ENCODE peak calls at places on chromosomes 6 and 20, in eight cellular contexts. One of them, this sample, is unnamed.

GRCh38 chr6:154232013-154232920 is 124.3 kb downstream of the IPCEF1 start:
- ATAC-seq in T-cell: peak
- ATAC-seq in HCT116: no peak
- ATAC-seq in heart left ventricle: no peak
- ATAC-seq in left cardiac atrium: no peak
- ATAC-seq in activated naive CD8-positive, alpha-beta T cell treated with anti-CD3 and anti-CD28 coated beads, Interleukin-2, amount 50 U/mL, for 24 hours: peak
- ATAC-seq in activated T-cell treated with anti-CD3 and anti-CD28 coated beads, Interleukin-2, amount 50 U/mL, for 72 hours: peak
- ATAC-seq in activated B cell treated with CpG ODN at 0.5 μM for 24 hours: no peak
- ATAC-seq in this sample: no peak

GRCh38 chr6:81814365-81815109 is 62.1 kb upstream of the TENT5A start:
- ATAC-seq in T-cell: no peak
- ATAC-seq in HCT116: no peak
- ATAC-seq in heart left ventricle: no peak
- ATAC-seq in left cardiac atrium: peak
- ATAC-seq in activated naive CD8-positive, alpha-beta T cell treated with anti-CD3 and anti-CD28 coated beads, Interleukin-2, amount 50 U/mL, for 24 hours: no peak
- ATAC-seq in activated T-cell treated with anti-CD3 and anti-CD28 coated beads, Interleukin-2, amount 50 U/mL, for 72 hours: no peak
- ATAC-seq in activated B cell treated with CpG ODN at 0.5 μM for 24 hours: no peak
- ATAC-seq in this sample: no peak

GRCh38 chr6:113148576-113148975 is 708.6 kb upstream of the MARCKS start:
- ATAC-seq in T-cell: no peak
- ATAC-seq in HCT116: no peak
- ATAC-seq in heart left ventricle: no peak
- ATAC-seq in left cardiac atrium: no peak
- ATAC-seq in activated naive CD8-positive, alpha-beta T cell treated with anti-CD3 and anti-CD28 coated beads, Interleukin-2, amount 50 U/mL, for 24 hours: no peak
- ATAC-seq in activated T-cell treated with anti-CD3 and anti-CD28 coated beads, Interleukin-2, amount 50 U/mL, for 72 hours: no peak
- ATAC-seq in activated B cell treated with CpG ODN at 0.5 μM for 24 hours: no peak
- ATAC-seq in this sample: no peak

GRCh38 chr6:75602897-75603395 is 1.3 kb downstream of the SENP6 start:
- ATAC-seq in T-cell: no peak
- ATAC-seq in HCT116: peak
- ATAC-seq in heart left ventricle: no peak
- ATAC-seq in left cardiac atrium: no peak
- ATAC-seq in activated naive CD8-positive, alpha-beta T cell treated with anti-CD3 and anti-CD28 coated beads, Interleukin-2, amount 50 U/mL, for 24 hours: peak
- ATAC-seq in activated T-cell treated with anti-CD3 and anti-CD28 coated beads, Interleukin-2, amount 50 U/mL, for 72 hours: no peak
- ATAC-seq in activated B cell treated with CpG ODN at 0.5 μM for 24 hours: no peak
- ATAC-seq in this sample: no peak

GRCh38 chr20:38725959-38726848 is 1.9 kb downstream of the SLC32A1 start:
- ATAC-seq in T-cell: no peak
- ATAC-seq in HCT116: no peak
- ATAC-seq in heart left ventricle: no peak
- ATAC-seq in left cardiac atrium: peak
- ATAC-seq in activated naive CD8-positive, alpha-beta T cell treated with anti-CD3 and anti-CD28 coated beads, Interleukin-2, amount 50 U/mL, for 24 hours: peak
- ATAC-seq in activated T-cell treated with anti-CD3 and anti-CD28 coated beads, Interleukin-2, amount 50 U/mL, for 72 hours: peak
- ATAC-seq in activated B cell treated with CpG ODN at 0.5 μM for 24 hours: no peak
- ATAC-seq in this sample: peak

GRCh38 chr6:36604090-36605060 is 10.2 kb downstream of the SRSF3 start:
- ATAC-seq in T-cell: no peak
- ATAC-seq in HCT116: no peak
- ATAC-seq in heart left ventricle: no peak
- ATAC-seq in left cardiac atrium: no peak
- ATAC-seq in activated naive CD8-positive, alpha-beta T cell treated with anti-CD3 and anti-CD28 coated beads, Interleukin-2, amount 50 U/mL, for 24 hours: no peak
- ATAC-seq in activated T-cell treated with anti-CD3 and anti-CD28 coated beads, Interleukin-2, amount 50 U/mL, for 72 hours: peak
- ATAC-seq in activated B cell treated with CpG ODN at 0.5 μM for 24 hours: no peak
- ATAC-seq in this sample: no peak

GRCh38 chr20:44580581-44581268 is 1.7 kb upstream of the PKIG start:
- ATAC-seq in T-cell: no peak
- ATAC-seq in HCT116: no peak
- ATAC-seq in heart left ventricle: no peak
- ATAC-seq in left cardiac atrium: no peak
- ATAC-seq in activated naive CD8-positive, alpha-beta T cell treated with anti-CD3 and anti-CD28 coated beads, Interleukin-2, amount 50 U/mL, for 24 hours: no peak
- ATAC-seq in activated T-cell treated with anti-CD3 and anti-CD28 coated beads, Interleukin-2, amount 50 U/mL, for 72 hours: no peak
- ATAC-seq in activated B cell treated with CpG ODN at 0.5 μM for 24 hours: no peak
- ATAC-seq in this sample: no peak

GRCh38 chr20:50032955-50033666 is 50.3 kb downstream of the SNAI1 start:
- ATAC-seq in T-cell: no peak
- ATAC-seq in HCT116: no peak
- ATAC-seq in heart left ventricle: no peak
- ATAC-seq in left cardiac atrium: no peak
- ATAC-seq in activated naive CD8-positive, alpha-beta T cell treated with anti-CD3 and anti-CD28 coated beads, Interleukin-2, amount 50 U/mL, for 24 hours: no peak
- ATAC-seq in activated T-cell treated with anti-CD3 and anti-CD28 coated beads, Interleukin-2, amount 50 U/mL, for 72 hours: no peak
- ATAC-seq in activated B cell treated with CpG ODN at 0.5 μM for 24 hours: no peak
- ATAC-seq in this sample: no peak

GRCh38 chr6:138719011-138719635 is 54.4 kb upstream of the CCDC28A start:
- ATAC-seq in T-cell: no peak
- ATAC-seq in HCT116: no peak
- ATAC-seq in heart left ventricle: peak
- ATAC-seq in left cardiac atrium: no peak
- ATAC-seq in activated naive CD8-positive, alpha-beta T cell treated with anti-CD3 and anti-CD28 coated beads, Interleukin-2, amount 50 U/mL, for 24 hours: no peak
- ATAC-seq in activated T-cell treated with anti-CD3 and anti-CD28 coated beads, Interleukin-2, amount 50 U/mL, for 72 hours: no peak
- ATAC-seq in activated B cell treated with CpG ODN at 0.5 μM for 24 hours: no peak
- ATAC-seq in this sample: no peak

GRCh38 chr6:142035890-142036289 is 96.8 kb upstream of the GJE1 start:
- ATAC-seq in T-cell: no peak
- ATAC-seq in HCT116: no peak
- ATAC-seq in heart left ventricle: no peak
- ATAC-seq in left cardiac atrium: no peak
- ATAC-seq in activated naive CD8-positive, alpha-beta T cell treated with anti-CD3 and anti-CD28 coated beads, Interleukin-2, amount 50 U/mL, for 24 hours: no peak
- ATAC-seq in activated T-cell treated with anti-CD3 and anti-CD28 coated beads, Interleukin-2, amount 50 U/mL, for 72 hours: no peak
- ATAC-seq in activated B cell treated with CpG ODN at 0.5 μM for 24 hours: no peak
- ATAC-seq in this sample: no peak

GRCh38 chr6:17917837-17918763 is 69.3 kb downstream of the KIF13A start:
- ATAC-seq in T-cell: no peak
- ATAC-seq in HCT116: no peak
- ATAC-seq in heart left ventricle: peak
- ATAC-seq in left cardiac atrium: peak
- ATAC-seq in activated naive CD8-positive, alpha-beta T cell treated with anti-CD3 and anti-CD28 coated beads, Interleukin-2, amount 50 U/mL, for 24 hours: no peak
- ATAC-seq in activated T-cell treated with anti-CD3 and anti-CD28 coated beads, Interleukin-2, amount 50 U/mL, for 72 hours: no peak
- ATAC-seq in activated B cell treated with CpG ODN at 0.5 μM for 24 hours: no peak
- ATAC-seq in this sample: no peak

GRCh38 chr6:107786709-107787588 is 37.2 kb downstream of the SCML4 start:
- ATAC-seq in T-cell: peak
- ATAC-seq in HCT116: no peak
- ATAC-seq in heart left ventricle: no peak
- ATAC-seq in left cardiac atrium: no peak
- ATAC-seq in activated naive CD8-positive, alpha-beta T cell treated with anti-CD3 and anti-CD28 coated beads, Interleukin-2, amount 50 U/mL, for 24 hours: peak
- ATAC-seq in activated T-cell treated with anti-CD3 and anti-CD28 coated beads, Interleukin-2, amount 50 U/mL, for 72 hours: peak
- ATAC-seq in activated B cell treated with CpG ODN at 0.5 μM for 24 hours: peak
- ATAC-seq in this sample: no peak

GRCh38 chr6:137799950-137800568 is 67.0 kb upstream of the TNFAIP3 start:
- ATAC-seq in T-cell: peak
- ATAC-seq in HCT116: peak
- ATAC-seq in heart left ventricle: peak
- ATAC-seq in left cardiac atrium: peak
- ATAC-seq in activated naive CD8-positive, alpha-beta T cell treated with anti-CD3 and anti-CD28 coated beads, Interleukin-2, amount 50 U/mL, for 24 hours: peak
- ATAC-seq in activated T-cell treated with anti-CD3 and anti-CD28 coated beads, Interleukin-2, amount 50 U/mL, for 72 hours: peak
- ATAC-seq in activated B cell treated with CpG ODN at 0.5 μM for 24 hours: peak
- ATAC-seq in this sample: peak

GRCh38 chr6:131182991-131183425 is 47.7 kb downstream of the AKAP7 start:
- ATAC-seq in T-cell: peak
- ATAC-seq in HCT116: peak
- ATAC-seq in heart left ventricle: no peak
- ATAC-seq in left cardiac atrium: no peak
- ATAC-seq in activated naive CD8-positive, alpha-beta T cell treated with anti-CD3 and anti-CD28 coated beads, Interleukin-2, amount 50 U/mL, for 24 hours: peak
- ATAC-seq in activated T-cell treated with anti-CD3 and anti-CD28 coated beads, Interleukin-2, amount 50 U/mL, for 72 hours: peak
- ATAC-seq in activated B cell treated with CpG ODN at 0.5 μM for 24 hours: peak
- ATAC-seq in this sample: peak

GRCh38 chr6:108251252-108251651 is 9.6 kb downstream of the SNX3 start:
- ATAC-seq in T-cell: no peak
- ATAC-seq in HCT116: no peak
- ATAC-seq in heart left ventricle: no peak
- ATAC-seq in left cardiac atrium: no peak
- ATAC-seq in activated naive CD8-positive, alpha-beta T cell treated with anti-CD3 and anti-CD28 coated beads, Interleukin-2, amount 50 U/mL, for 24 hours: no peak
- ATAC-seq in activated T-cell treated with anti-CD3 and anti-CD28 coated beads, Interleukin-2, amount 50 U/mL, for 72 hours: no peak
- ATAC-seq in activated B cell treated with CpG ODN at 0.5 μM for 24 hours: no peak
- ATAC-seq in this sample: no peak

GRCh38 chr20:16262594-16262993 is 310.7 kb downstream of the KIF16B start:
- ATAC-seq in T-cell: no peak
- ATAC-seq in HCT116: no peak
- ATAC-seq in heart left ventricle: no peak
- ATAC-seq in left cardiac atrium: no peak
- ATAC-seq in activated naive CD8-positive, alpha-beta T cell treated with anti-CD3 and anti-CD28 coated beads, Interleukin-2, amount 50 U/mL, for 24 hours: no peak
- ATAC-seq in activated T-cell treated with anti-CD3 and anti-CD28 coated beads, Interleukin-2, amount 50 U/mL, for 72 hours: no peak
- ATAC-seq in activated B cell treated with CpG ODN at 0.5 μM for 24 hours: no peak
- ATAC-seq in this sample: no peak

GRCh38 chr6:38307730-38308129 is 332.0 kb downstream of the BTBD9 start:
- ATAC-seq in T-cell: no peak
- ATAC-seq in HCT116: no peak
- ATAC-seq in heart left ventricle: no peak
- ATAC-seq in left cardiac atrium: no peak
- ATAC-seq in activated naive CD8-positive, alpha-beta T cell treated with anti-CD3 and anti-CD28 coated beads, Interleukin-2, amount 50 U/mL, for 24 hours: no peak
- ATAC-seq in activated T-cell treated with anti-CD3 and anti-CD28 coated beads, Interleukin-2, amount 50 U/mL, for 72 hours: no peak
- ATAC-seq in activated B cell treated with CpG ODN at 0.5 μM for 24 hours: peak
- ATAC-seq in this sample: no peak

GRCh38 chr20:62370115-62370806 is 3.1 kb upstream of the LAMA5 start:
- ATAC-seq in T-cell: no peak
- ATAC-seq in HCT116: peak
- ATAC-seq in heart left ventricle: no peak
- ATAC-seq in left cardiac atrium: no peak
- ATAC-seq in activated naive CD8-positive, alpha-beta T cell treated with anti-CD3 and anti-CD28 coated beads, Interleukin-2, amount 50 U/mL, for 24 hours: peak
- ATAC-seq in activated T-cell treated with anti-CD3 and anti-CD28 coated beads, Interleukin-2, amount 50 U/mL, for 72 hours: peak
- ATAC-seq in activated B cell treated with CpG ODN at 0.5 μM for 24 hours: no peak
- ATAC-seq in this sample: peak

GRCh38 chr6:160400426-160400825 is 52.2 kb downstream of the SLC22A3 start:
- ATAC-seq in T-cell: no peak
- ATAC-seq in HCT116: no peak
- ATAC-seq in heart left ventricle: peak
- ATAC-seq in left cardiac atrium: no peak
- ATAC-seq in activated naive CD8-positive, alpha-beta T cell treated with anti-CD3 and anti-CD28 coated beads, Interleukin-2, amount 50 U/mL, for 24 hours: no peak
- ATAC-seq in activated T-cell treated with anti-CD3 and anti-CD28 coated beads, Interleukin-2, amount 50 U/mL, for 72 hours: no peak
- ATAC-seq in activated B cell treated with CpG ODN at 0.5 μM for 24 hours: no peak
- ATAC-seq in this sample: no peak

GRCh38 chr6:105806486-105806920 is 279.6 kb upstream of the PRDM1 start:
- ATAC-seq in T-cell: no peak
- ATAC-seq in HCT116: no peak
- ATAC-seq in heart left ventricle: no peak
- ATAC-seq in left cardiac atrium: no peak
- ATAC-seq in activated naive CD8-positive, alpha-beta T cell treated with anti-CD3 and anti-CD28 coated beads, Interleukin-2, amount 50 U/mL, for 24 hours: no peak
- ATAC-seq in activated T-cell treated with anti-CD3 and anti-CD28 coated beads, Interleukin-2, amount 50 U/mL, for 72 hours: no peak
- ATAC-seq in activated B cell treated with CpG ODN at 0.5 μM for 24 hours: no peak
- ATAC-seq in this sample: no peak

This sample was measured in SK-N-SH treated with all-trans-retinoic acid at 6 μM for 48 hours.